ENCODE peak calls at places on chromosomes 7 and 10, in five cellular contexts. Q is aorta, B is T follicular helper cell, Y is NCI-H510A, G is NCI-H1092. U is an unnamed sample.

GRCh38 chr10:133262696-133263095 is 14.0 kb downstream of the ADAM8 start:
- DNase-seq in B (no peak), Q (no peak), G (no peak), Y (peak), U (no peak)

GRCh38 chr7:27107901-27108381 is 5.5 kb upstream of the HOXA2 start:
- DNase-seq in G (no peak), Q (peak), B (no peak), Y (no peak), U (no peak)

GRCh38 chr7:44217133-44217714 is 16.4 kb downstream of the YKT6 start:
- DNase-seq in Q (peak), Y (no peak), B (no peak), G (no peak), U (no peak)

GRCh38 chr7:141113131-141113530 is 39.3 kb downstream of the TMEM178B start:
- DNase-seq in B (no peak), Q (no peak), Y (no peak), G (no peak), U (no peak)

GRCh38 chr7:42893341-42894242 is 18.3 kb downstream of the C7orf25 start:
- DNase-seq in G (peak), B (no peak), Y (no peak), Q (no peak), U (no peak)

GRCh38 chr10:34722404-34722803 is 92.7 kb downstream of the PARD3 start:
- DNase-seq in Y (no peak), Q (no peak), G (no peak), B (no peak), U (no peak)

GRCh38 chr7:139776486-139777303 is 1.1 kb downstream of the HIPK2 start:
- DNase-seq in Q (no peak), Y (no peak), G (peak), B (no peak), U (peak)

GRCh38 chr7:30001953-30002352 is 12.4 kb upstream of the SCRN1 start:
- DNase-seq in Y (no peak), B (no peak), Q (no peak), G (no peak), U (no peak)